ENCODE peak calls at places on chromosomes 12 and 14, in nine cellular contexts. K, X, S, R, C, P, T, F and L are unnamed samples.

GRCh38 chr12:46664771-46665287 is 161.0 kb downstream of the SLC38A4 start:
- DNase-seq in S (peak), P (no peak), R (peak), K (peak), F (peak), C (no peak), X (no peak), T (no peak), L (peak)

GRCh38 chr12:11862794-11863193 is 207.9 kb upstream of the BCL2L14 start:
- DNase-seq in S (no peak), F (no peak), X (no peak), C (no peak), R (no peak), K (peak), T (no peak), P (no peak), L (no peak)

GRCh38 chr12:48717252-48717695 is 767 bp upstream of the CCNT1 start:
- DNase-seq in S (no peak), R (peak), T (no peak), P (no peak), X (no peak), C (no peak), K (no peak), F (no peak), L (no peak)

GRCh38 chr12:123036471-123037285 is 56.2 kb downstream of the ARL6IP4 start:
- DNase-seq in P (no peak), C (no peak), S (no peak), K (no peak), R (no peak), T (no peak), X (no peak), F (no peak), L (no peak)

GRCh38 chr12:88153959-88154358 is 11.9 kb downstream of the TMTC3 start:
- DNase-seq in K (peak), X (no peak), R (peak), S (no peak), P (no peak), F (peak), T (peak), C (no peak), L (no peak)

GRCh38 chr12:538731-539539 is 79.2 kb downstream of the B4GALNT3 start:
- DNase-seq in X (no peak), F (no peak), S (no peak), C (peak), P (no peak), T (peak), K (peak), R (peak), L (no peak)

GRCh38 chr12:2794261-2794735 is 472 bp upstream of the FKBP4 start:
- DNase-seq in R (no peak), S (no peak), X (no peak), P (no peak), C (no peak), T (no peak), K (no peak), F (peak), L (no peak)

GRCh38 chr14:68285421-68286179 is 466.0 kb downstream of the RAD51B start:
- DNase-seq in R (no peak), P (no peak), K (peak), F (no peak), S (no peak), X (no peak), C (peak), T (no peak), L (no peak)

GRCh38 chr12:121803861-121804416 is at the start of gene SETD1B:
- DNase-seq in T (peak), P (peak), C (peak), F (peak), K (peak), S (no peak), R (peak), X (peak), L (no peak)

GRCh38 chr12:64560395-64561301 is 49.6 kb upstream of the RASSF3 start:
- DNase-seq in C (no peak), T (no peak), S (peak), P (peak), K (peak), R (peak), F (no peak), X (no peak), L (peak)

GRCh38 chr14:20624495-20625070 is 16.9 kb downstream of the OR6S1 start:
- DNase-seq in K (peak), R (peak), F (peak), T (no peak), S (no peak), X (peak), C (peak), P (peak), L (no peak)

GRCh38 chr14:72554401-72554800 is 339.5 kb downstream of the DPF3 start:
- DNase-seq in X (no peak), S (no peak), P (no peak), T (no peak), C (no peak), F (no peak), R (no peak), K (no peak), L (no peak)

GRCh38 chr12:121778567-121779421 is 14.7 kb downstream of the RHOF start:
- DNase-seq in S (no peak), X (no peak), K (no peak), R (no peak), C (no peak), F (no peak), T (no peak), P (no peak), L (no peak)

GRCh38 chr14:50062438-50063039 is 53.8 kb downstream of the VCPKMT start:
- DNase-seq in C (no peak), R (peak), T (no peak), F (peak), S (peak), X (no peak), P (no peak), K (peak), L (no peak)

GRCh38 chr12:30378307-30378706 is 317.4 kb downstream of the IPO8 start:
- DNase-seq in P (no peak), C (no peak), F (no peak), R (no peak), S (no peak), X (no peak), T (no peak), K (no peak), L (no peak)

GRCh38 chr12:31989987-31990386 is 30.8 kb downstream of the RESF1 start:
- DNase-seq in T (no peak), F (no peak), P (no peak), K (no peak), R (no peak), S (peak), C (no peak), X (no peak), L (no peak)

GRCh38 chr14:104769324-104770071 is 16.6 kb downstream of the SIVA1 start:
- DNase-seq in T (no peak), K (no peak), R (no peak), X (no peak), C (no peak), F (no peak), S (no peak), P (no peak), L (no peak)

GRCh38 chr12:55942055-55942454 is 11.1 kb downstream of the DGKA start:
- DNase-seq in S (no peak), X (no peak), T (peak), K (no peak), F (no peak), C (no peak), P (no peak), R (no peak), L (no peak)

GRCh38 chr14:64968651-64969050 is 3.5 kb downstream of the RAB15 start:
- DNase-seq in C (no peak), K (no peak), R (no peak), F (peak), T (no peak), X (no peak), S (no peak), P (no peak), L (no peak)

GRCh38 chr12:109259545-109259895 is 49.6 kb downstream of the FOXN4 start:
- DNase-seq in S (no peak), C (no peak), F (no peak), X (no peak), K (no peak), P (no peak), R (no peak), T (no peak), L (no peak)